ENCODE peak calls at places on chromosomes 13 and 19, in four cellular contexts. O is neural progenitor cell; A is activated CD4-positive, alpha-beta T cell treated with anti-CD3 and anti-CD28 coated beads, Interleukin-2, amount 10 ng/mL, durations not matched to agents 7 days and 5 days; D is activated naive CD8-positive, alpha-beta T cell treated with anti-CD3 and anti-CD28 coated beads, Interleukin-2, amount 50 U/mL, for 24 hours. I is an unnamed sample.

GRCh38 chr19:15110418-15110815 is 3.2 kb downstream of the SYDE1 start:
- DNase-seq in O (no peak), A (no peak), D (no peak), I (no peak)

GRCh38 chr13:24141333-24141910 is 19.1 kb upstream of the SPATA13 start:
- DNase-seq in O (no peak), A (no peak), D (no peak), I (no peak)

GRCh38 chr13:26022538-26023292 is 29.1 kb downstream of the SHISA2 start:
- DNase-seq in O (no peak), A (no peak), D (no peak), I (no peak)

GRCh38 chr13:80341771-80342271 is 895 bp upstream of the SPRY2 start:
- DNase-seq in O (peak), A (no peak), D (no peak), I (peak)

GRCh38 chr19:55451522-55452380 is 8.7 kb upstream of the SHISA7 start:
- DNase-seq in O (peak), A (no peak), D (no peak), I (no peak)

GRCh38 chr13:19845758-19846157 is 17.7 kb downstream of the ZMYM5 start:
- DNase-seq in O (no peak), A (no peak), D (no peak), I (no peak)

GRCh38 chr13:78228211-78228610 is 309.6 kb upstream of the EDNRB start:
- DNase-seq in O (no peak), A (no peak), D (no peak), I (no peak)

GRCh38 chr19:44236384-44236783 is 23.3 kb upstream of the ZNF233 start:
- DNase-seq in O (no peak), A (no peak), D (no peak), I (no peak)

GRCh38 chr19:53517114-53517741 is 20.7 kb upstream of the ZNF331 start:
- DNase-seq in O (no peak), A (no peak), D (no peak), I (no peak)

GRCh38 chr19:56566904-56567273 is 379 bp upstream of the ZNF470 start:
- DNase-seq in O (no peak), A (peak), D (peak), I (peak)

GRCh38 chr19:53123400-53123799 is 9.3 kb downstream of the ZNF415 start:
- DNase-seq in O (no peak), A (no peak), D (no peak), I (no peak)

GRCh38 chr13:110734561-110734960 is 21.1 kb downstream of the ING1 start:
- DNase-seq in O (no peak), A (no peak), D (no peak), I (no peak)

GRCh38 chr19:44447864-44448674 is at the start of gene ZNF229:
- DNase-seq in O (peak), A (peak), D (peak), I (peak)

GRCh38 chr13:98450495-98451167 is 126.3 kb downstream of the STK24 start:
- DNase-seq in O (no peak), A (peak), D (no peak), I (no peak)

GRCh38 chr13:99426426-99426825 is 74.8 kb upstream of the TM9SF2 start:
- DNase-seq in O (no peak), A (no peak), D (peak), I (no peak)

I was measured in progenitor cell of endocrine pancreas.